ENCODE peak calls at places on chromosomes 6 and 20, in eight cellular contexts. L, X, Z, C, V, G, I and D are unnamed samples.

GRCh38 chr6:292506-293184 is 358 bp downstream of the DUSP22 start:
- DNase-seq in V (no peak), L (no peak), X (peak), C (peak), Z (peak), I (peak), G (peak), D (no peak)

GRCh38 chr6:106083618-106084017 is 2.5 kb upstream of the PRDM1 start:
- DNase-seq in C (no peak), V (no peak), I (no peak), G (no peak), Z (no peak), L (no peak), X (no peak), D (no peak)

GRCh38 chr6:99603421-99604160 is 3.0 kb upstream of the PRDM13 start:
- DNase-seq in Z (no peak), I (no peak), C (no peak), V (no peak), X (peak), G (peak), L (no peak), D (no peak)

GRCh38 chr6:138403324-138403800 is 661 bp upstream of the HEBP2 start:
- DNase-seq in V (no peak), X (no peak), L (no peak), G (no peak), Z (peak), I (peak), C (peak), D (no peak)

GRCh38 chr20:64093013-64093503 is 8.9 kb upstream of the LKAAEAR1 start:
- DNase-seq in V (no peak), X (no peak), I (no peak), L (no peak), G (no peak), Z (no peak), C (no peak), D (no peak)

GRCh38 chr6:40394381-40394780 is 192.8 kb downstream of the LRFN2 start:
- DNase-seq in V (no peak), X (no peak), C (no peak), G (no peak), L (no peak), I (no peak), Z (no peak), D (no peak)

GRCh38 chr6:169859401-169859977 is 108.1 kb downstream of the ERMARD start:
- DNase-seq in X (no peak), G (no peak), V (no peak), L (no peak), I (no peak), Z (no peak), C (no peak), D (no peak)

GRCh38 chr6:48150701-48151100 is 39.7 kb upstream of the PTCHD4 start:
- DNase-seq in L (no peak), X (no peak), I (no peak), Z (no peak), G (no peak), C (no peak), V (no peak), D (no peak)

GRCh38 chr6:4610256-4610655 is 165.9 kb upstream of the CDYL start:
- DNase-seq in I (no peak), Z (peak), X (peak), L (peak), C (no peak), G (no peak), V (no peak), D (no peak)

GRCh38 chr20:62303327-62304226 is 780 bp downstream of the ADRM1 start:
- DNase-seq in L (no peak), X (peak), V (no peak), Z (no peak), G (no peak), C (no peak), I (peak), D (no peak)

GRCh38 chr6:166026586-166027126 is 141.0 kb downstream of the TBXT start:
- DNase-seq in C (no peak), L (no peak), Z (peak), V (no peak), G (no peak), X (no peak), I (no peak), D (no peak)

GRCh38 chr6:105862936-105863603 is 223.1 kb upstream of the PRDM1 start:
- DNase-seq in X (no peak), I (no peak), G (no peak), V (no peak), Z (no peak), L (no peak), C (no peak), D (no peak)

GRCh38 chr20:8661229-8662023 is 407.5 kb upstream of the PLCB4 start:
- DNase-seq in V (no peak), I (no peak), X (no peak), C (no peak), G (no peak), L (no peak), Z (no peak), D (no peak)

GRCh38 chr6:111553580-111553979 is 52.1 kb downstream of the TRAF3IP2 start:
- DNase-seq in G (no peak), X (no peak), Z (no peak), I (no peak), C (no peak), V (no peak), L (no peak), D (no peak)

GRCh38 chr6:146551545-146551944 is 7.9 kb downstream of the RAB32 start:
- DNase-seq in V (no peak), L (no peak), I (no peak), X (no peak), G (no peak), C (no peak), Z (no peak), D (no peak)

GRCh38 chr6:107956586-107957164 is 1.3 kb downstream of the SEC63 start:
- DNase-seq in V (no peak), I (no peak), G (no peak), L (no peak), X (peak), C (no peak), Z (peak), D (no peak)

GRCh38 chr6:138765896-138766487 is 7.6 kb upstream of the CCDC28A start:
- DNase-seq in X (peak), I (no peak), L (peak), C (no peak), G (peak), V (no peak), Z (peak), D (no peak)

GRCh38 chr6:18262812-18263560 is 1.3 kb downstream of the DEK start:
- DNase-seq in C (no peak), X (no peak), V (no peak), G (no peak), I (no peak), L (no peak), Z (peak), D (no peak)

GRCh38 chr6:84414531-84414930 is 187.1 kb upstream of the CEP162 start:
- DNase-seq in G (no peak), V (no peak), C (no peak), I (no peak), Z (no peak), L (no peak), X (no peak), D (no peak)

GRCh38 chr6:21033575-21034026 is 499.3 kb downstream of the CDKAL1 start:
- DNase-seq in Z (peak), X (peak), I (no peak), C (no peak), V (peak), L (peak), G (no peak), D (no peak)

GRCh38 chr6:170429457-170429856 is 122.9 kb downstream of the FAM120B start:
- DNase-seq in G (peak), I (peak), L (no peak), V (no peak), C (no peak), X (no peak), Z (peak), D (no peak)

GRCh38 chr6:7176208-7176607 is 68.4 kb downstream of the RREB1 start:
- DNase-seq in V (no peak), L (no peak), G (peak), X (no peak), C (no peak), I (peak), Z (no peak), D (no peak)

GRCh38 chr6:89299451-89299850 is 15.6 kb downstream of the GABRR2 start:
- DNase-seq in X (peak), Z (no peak), V (no peak), G (peak), I (no peak), L (no peak), C (no peak), D (no peak)

GRCh38 chr6:163287626-163288025 is 126.9 kb upstream of the QKI start:
- DNase-seq in L (no peak), V (no peak), X (peak), G (no peak), C (no peak), Z (no peak), I (no peak), D (no peak)

GRCh38 chr6:142605922-142606321 is 304.1 kb downstream of the ADGRG6 start:
- DNase-seq in L (peak), V (peak), I (no peak), X (peak), G (no peak), C (no peak), Z (peak), D (no peak)

GRCh38 chr6:90598192-90598951 is 11.5 kb upstream of the MAP3K7 start:
- DNase-seq in Z (no peak), L (no peak), X (no peak), G (no peak), I (no peak), V (no peak), C (no peak), D (no peak)

GRCh38 chr6:55282145-55282544 is 45.1 kb upstream of the GFRAL start:
- DNase-seq in X (no peak), G (peak), V (no peak), L (no peak), Z (peak), I (no peak), C (no peak), D (no peak)
- TF ChIP-seq CTCF in X (no peak), G (no peak), V (no peak), L (no peak), Z (no peak), I (no peak), C (no peak), D (no peak)

DNA sequence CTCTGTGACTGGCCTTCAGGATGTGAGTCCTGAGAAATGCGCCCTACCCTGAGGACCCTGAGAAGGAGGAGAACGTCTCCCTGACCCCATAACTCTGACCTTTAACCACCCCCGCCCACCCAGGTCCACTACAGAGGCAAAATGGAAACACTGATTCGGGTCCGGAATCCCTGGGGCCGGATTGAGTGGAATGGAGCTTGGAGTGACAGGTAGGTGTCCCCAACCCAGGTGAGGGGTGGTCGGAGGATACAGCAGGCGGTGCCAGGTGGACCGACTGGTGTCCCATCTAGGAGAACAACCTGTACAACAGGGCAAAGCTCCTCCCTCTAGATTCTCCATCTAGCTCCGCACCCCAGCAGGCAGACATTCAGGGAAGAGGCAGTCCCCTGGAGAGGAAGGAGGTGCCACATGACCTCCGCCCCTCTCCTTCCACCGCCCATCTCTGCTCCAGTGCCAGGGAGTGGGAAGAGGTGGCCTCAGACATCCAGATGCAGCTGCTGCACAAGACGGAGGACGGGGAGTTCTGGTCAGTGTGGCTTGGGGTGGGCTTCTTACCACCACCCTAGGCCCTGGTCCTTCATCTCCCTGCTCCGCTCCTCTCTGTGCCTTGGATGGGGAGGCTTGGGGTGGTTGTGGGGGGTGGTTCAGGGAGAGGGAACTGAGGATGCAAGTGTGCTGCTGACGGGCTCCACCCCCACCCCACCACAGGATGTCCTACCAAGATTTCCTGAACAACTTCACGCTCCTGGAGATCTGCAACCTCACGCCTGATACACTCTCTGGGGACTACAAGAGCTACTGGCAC is 17.7 kb downstream of the CAPN11 start:
- DNase-seq in V (no peak), I (no peak), Z (no peak), G (no peak), C (no peak), L (no peak), X (no peak), D (no peak)
- H3K4me3 ChIP-seq in V (no peak), I (no peak), Z (no peak), G (no peak), C (no peak), L (no peak), X (no peak), D (no peak)

GRCh38 chr20:43102394-43102793 is 87.3 kb downstream of the PTPRT start:
- DNase-seq in C (no peak), G (peak), I (no peak), X (no peak), V (no peak), Z (no peak), L (no peak), D (no peak)
- TF ChIP-seq CTCF in C (no peak), G (peak), I (no peak), X (no peak), V (no peak), Z (no peak), L (no peak), D (no peak)

GRCh38 chr20:21177767-21178166 is 51.9 kb downstream of the KIZ start:
- DNase-seq in G (no peak), L (no peak), V (no peak), X (no peak), Z (no peak), C (no peak), I (no peak), D (no peak)

GRCh38 chr20:21181028-21181427 is 55.1 kb downstream of the KIZ start:
- DNase-seq in C (no peak), L (no peak), G (no peak), V (no peak), Z (no peak), X (no peak), I (no peak), D (no peak)

GRCh38 chr20:21182832-21183563 is 57.1 kb downstream of the KIZ start:
- DNase-seq in G (no peak), L (peak), V (peak), Z (peak), C (no peak), X (peak), I (no peak), D (peak)

GRCh38 chr20:21179796-21180195 is 53.9 kb downstream of the KIZ start:
- DNase-seq in G (no peak), X (no peak), I (no peak), L (no peak), V (peak), Z (peak), C (no peak), D (no peak)

GRCh38 chr20:21180248-21180647 is 54.4 kb downstream of the KIZ start:
- DNase-seq in C (no peak), G (peak), I (no peak), X (no peak), Z (no peak), L (no peak), V (no peak), D (no peak)
- H3K4me3 ChIP-seq in C (no peak), G (no peak), I (no peak), X (no peak), Z (no peak), L (no peak), V (no peak), D (no peak)

DNA sequence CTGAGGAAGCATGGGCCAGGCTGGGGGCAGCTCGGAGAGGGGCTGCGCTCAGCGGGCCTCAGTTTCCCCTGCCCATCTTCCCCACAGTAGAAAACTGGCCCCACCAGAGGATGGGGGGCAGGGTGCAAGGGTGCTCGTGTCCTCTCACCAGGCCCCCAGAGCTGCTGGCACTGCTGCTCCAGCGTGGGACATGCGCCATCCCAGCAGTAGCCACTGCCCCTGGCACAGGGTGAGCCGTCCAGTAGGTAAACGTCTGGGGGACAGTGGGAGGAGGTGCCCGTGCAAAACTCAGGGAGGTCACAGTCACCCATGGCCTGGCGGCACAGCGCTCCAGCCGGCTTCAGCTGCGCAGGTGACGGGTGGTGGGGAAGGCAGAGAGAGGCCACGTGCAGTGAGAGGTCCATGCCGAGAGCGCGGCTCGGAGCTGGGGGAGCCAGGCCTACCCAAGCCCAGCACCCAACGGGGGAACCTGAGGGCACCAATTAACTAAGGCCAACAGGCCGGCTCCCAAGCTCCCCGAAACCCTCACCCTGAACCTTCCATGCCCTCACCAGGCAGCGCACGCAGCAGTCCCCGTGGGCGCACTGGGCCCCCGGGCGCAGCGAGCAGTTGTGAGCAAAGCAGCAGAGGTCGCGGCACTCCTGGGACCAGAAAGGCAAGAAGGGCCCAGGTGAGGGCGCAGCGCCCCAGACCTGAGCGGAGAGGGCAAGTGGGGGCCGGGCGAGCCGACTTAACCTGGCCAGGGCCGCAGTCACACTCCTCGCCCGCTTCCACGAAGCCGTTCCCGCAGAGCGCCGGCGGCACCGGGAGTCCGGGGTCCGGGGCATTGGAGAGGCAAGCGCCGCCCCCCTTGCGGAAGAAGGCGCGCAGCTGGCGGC is 9.0 kb upstream of the GFRA4 start:
- DNase-seq in G (peak), V (no peak), I (no peak), L (no peak), Z (no peak), X (no peak), C (no peak), D (no peak)
- TF ChIP-seq CTCF in G (no peak), V (no peak), I (no peak), L (no peak), Z (no peak), X (no peak), C (no peak), D (no peak)

GRCh38 chr6:34218691-34219090 is 18.0 kb upstream of the HMGA1 start:
- DNase-seq in V (no peak), X (no peak), G (no peak), Z (no peak), C (no peak), I (no peak), L (no peak), D (no peak)
- H3K4me3 ChIP-seq in V (no peak), X (no peak), G (no peak), Z (no peak), C (no peak), I (no peak), L (no peak), D (no peak)

GRCh38 chr20:10652660-10653191 is 21.1 kb downstream of the JAG1 start:
- DNase-seq in X (no peak), V (no peak), C (no peak), Z (no peak), L (no peak), G (no peak), I (no peak), D (no peak)

GRCh38 chr20:10649080-10649816 is 24.6 kb downstream of the JAG1 start:
- DNase-seq in L (no peak), C (no peak), I (no peak), Z (no peak), X (peak), V (no peak), G (no peak), D (no peak)

GRCh38 chr20:10649817-10650200 is 24.0 kb downstream of the JAG1 start:
- DNase-seq in X (peak), L (no peak), V (no peak), I (no peak), G (no peak), Z (no peak), C (no peak), D (no peak)

GRCh38 chr20:10652185-10652584 is 21.6 kb downstream of the JAG1 start:
- DNase-seq in V (no peak), C (no peak), X (no peak), Z (no peak), L (no peak), I (no peak), G (no peak), D (no peak)

DNA sequence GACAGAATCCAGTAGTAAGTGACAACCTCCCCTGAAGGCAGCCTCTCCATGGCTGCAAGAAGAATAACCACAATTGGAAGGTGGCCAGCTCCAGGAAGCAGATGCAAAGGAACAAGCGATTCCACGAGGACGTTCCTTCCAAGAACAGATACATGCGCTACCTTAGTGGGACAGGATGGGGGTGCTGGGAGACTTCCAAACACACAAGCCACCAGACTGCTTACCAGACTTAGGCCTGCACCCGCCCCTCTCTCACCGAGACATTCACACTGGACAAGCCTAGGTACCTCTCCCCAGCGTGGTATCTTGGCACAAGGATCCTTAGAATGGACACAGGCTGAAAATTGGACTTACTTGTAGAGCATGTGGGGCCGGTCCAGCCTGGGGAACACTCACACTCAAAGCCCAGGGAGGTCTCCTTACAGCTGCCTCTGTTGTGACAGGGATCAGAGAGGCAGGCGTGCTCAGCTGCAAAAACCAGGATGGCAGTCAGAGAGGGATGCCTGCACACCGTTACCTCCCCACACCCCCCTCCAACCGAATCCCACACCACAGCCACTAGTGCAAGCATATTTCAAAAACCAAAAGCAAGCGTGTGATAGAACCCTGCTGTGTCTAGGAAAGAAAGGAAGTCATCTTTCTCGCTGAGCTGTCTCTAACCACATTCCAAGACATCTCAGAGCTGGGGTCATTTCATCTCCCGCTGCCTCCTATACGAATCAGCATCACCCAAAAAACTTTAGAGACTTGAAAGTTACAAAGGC is 22.4 kb downstream of the JAG1 start:
- DNase-seq in I (peak), L (no peak), Z (peak), V (no peak), X (peak), G (no peak), C (no peak), D (no peak)
- TF ChIP-seq CTCF in I (no peak), L (no peak), Z (no peak), V (no peak), X (no peak), G (no peak), C (no peak), D (no peak)

GRCh38 chr6:167113935-167114910 is 8.7 kb upstream of the CCR6 start:
- DNase-seq in Z (no peak), G (no peak), V (no peak), I (no peak), X (no peak), L (no peak), C (no peak), D (no peak)

GRCh38 chr6:167113047-167113446 is 9.8 kb upstream of the CCR6 start:
- DNase-seq in L (no peak), G (no peak), C (no peak), I (no peak), X (no peak), Z (no peak), V (no peak), D (no peak)

GRCh38 chr6:167115054-167115453 is 7.8 kb upstream of the CCR6 start:
- DNase-seq in G (peak), V (no peak), L (no peak), Z (no peak), X (no peak), I (no peak), C (no peak), D (no peak)

GRCh38 chr6:167111597-167111996 is 11.3 kb upstream of the CCR6 start:
- DNase-seq in I (no peak), Z (no peak), L (no peak), G (no peak), X (no peak), C (no peak), V (no peak), D (no peak)

GRCh38 chr6:167112421-167112820 is 10.5 kb upstream of the CCR6 start:
- DNase-seq in V (no peak), Z (no peak), C (no peak), G (no peak), I (no peak), L (no peak), X (no peak), D (no peak)
- H3K4me3 ChIP-seq in V (no peak), Z (no peak), C (no peak), G (no peak), I (no peak), L (no peak), X (no peak), D (no peak)